ENCODE peak calls at places on chromosomes 16 and 17, in eight cellular contexts. One of them, this sample, is unnamed.

GRCh38 chr17:36722121-36722902 is 120.9 kb downstream of the MRM1 start:
- DNase-seq in tibial artery: no peak
- DNase-seq in fibroblast of lung: peak; percentile 19
- DNase-seq in Peyer's patch: peak; percentile 80
- DNase-seq in RWPE1: peak; percentile 35
- DNase-seq in psoas muscle: peak; percentile 72
- DNase-seq in thoracic aorta: no peak
- DNase-seq in A549: no peak
- DNase-seq in this sample: no peak

GRCh38 chr17:7393613-7394451 is 493 bp downstream of the PLSCR3 start:
- DNase-seq in tibial artery: no peak
- DNase-seq in fibroblast of lung: no peak
- DNase-seq in Peyer's patch: peak; percentile 64
- DNase-seq in RWPE1: peak; percentile 57
- DNase-seq in psoas muscle: no peak
- DNase-seq in thoracic aorta: no peak
- DNase-seq in A549: no peak
- DNase-seq in this sample: peak; percentile 44

GRCh38 chr16:14014284-14014625 is 56.9 kb upstream of the MRTFB start:
- DNase-seq in tibial artery: no peak
- DNase-seq in fibroblast of lung: no peak
- DNase-seq in Peyer's patch: no peak
- DNase-seq in RWPE1: no peak
- DNase-seq in psoas muscle: no peak
- DNase-seq in thoracic aorta: no peak
- DNase-seq in A549: no peak
- DNase-seq in this sample: peak; percentile 29

GRCh38 chr16:51834131-51834530 is 683.1 kb upstream of the SALL1 start:
- DNase-seq in tibial artery: no peak
- DNase-seq in fibroblast of lung: peak; percentile 29
- DNase-seq in Peyer's patch: no peak
- DNase-seq in RWPE1: no peak
- DNase-seq in psoas muscle: no peak
- DNase-seq in thoracic aorta: no peak
- DNase-seq in A549: no peak
- DNase-seq in this sample: no peak

GRCh38 chr17:39634384-39634871 is 2.5 kb upstream of the STARD3 start:
- DNase-seq in tibial artery: no peak
- DNase-seq in fibroblast of lung: peak; percentile 53
- DNase-seq in Peyer's patch: no peak
- DNase-seq in RWPE1: peak; percentile 58
- DNase-seq in psoas muscle: no peak
- DNase-seq in thoracic aorta: no peak
- DNase-seq in A549: peak; percentile 68
- DNase-seq in this sample: no peak

GRCh38 chr17:82080789-82081464 is 15.3 kb upstream of the DUS1L start:
- DNase-seq in tibial artery: no peak
- DNase-seq in fibroblast of lung: no peak
- DNase-seq in Peyer's patch: no peak
- DNase-seq in RWPE1: no peak
- DNase-seq in psoas muscle: peak; percentile 51
- DNase-seq in thoracic aorta: no peak
- DNase-seq in A549: no peak
- DNase-seq in this sample: no peak

GRCh38 chr17:40122944-40123810 is 1.4 kb downstream of the MSL1 start:
- DNase-seq in tibial artery: no peak
- DNase-seq in fibroblast of lung: peak; percentile 45
- DNase-seq in Peyer's patch: no peak
- DNase-seq in RWPE1: peak; percentile 60
- DNase-seq in psoas muscle: peak; percentile 66
- DNase-seq in thoracic aorta: no peak
- DNase-seq in A549: peak; percentile 72
- DNase-seq in this sample: no peak

GRCh38 chr17:49035470-49036269 is 38.5 kb downstream of the IGF2BP1 start:
- DNase-seq in tibial artery: no peak
- DNase-seq in fibroblast of lung: peak; percentile 54
- DNase-seq in Peyer's patch: peak; percentile 34
- DNase-seq in RWPE1: peak; percentile 66
- DNase-seq in psoas muscle: peak; percentile 72
- DNase-seq in thoracic aorta: no peak
- DNase-seq in A549: peak; percentile 67
- DNase-seq in this sample: no peak

GRCh38 chr17:63171428-63172205 is 205.6 kb downstream of the TANC2 start:
- DNase-seq in tibial artery: no peak
- DNase-seq in fibroblast of lung: peak; percentile 63
- DNase-seq in Peyer's patch: no peak
- DNase-seq in RWPE1: no peak
- DNase-seq in psoas muscle: no peak
- DNase-seq in thoracic aorta: no peak
- DNase-seq in A549: no peak
- DNase-seq in this sample: no peak

GRCh38 chr16:51141541-51141940 is 9.5 kb downstream of the SALL1 start:
- DNase-seq in tibial artery: no peak
- DNase-seq in fibroblast of lung: no peak
- DNase-seq in Peyer's patch: no peak
- DNase-seq in RWPE1: no peak
- DNase-seq in psoas muscle: no peak
- DNase-seq in thoracic aorta: no peak
- DNase-seq in A549: no peak
- DNase-seq in this sample: no peak

GRCh38 chr17:21573961-21574610 is 118.2 kb upstream of the KCNJ18 start:
- DNase-seq in tibial artery: peak; percentile 49
- DNase-seq in fibroblast of lung: peak; percentile 85
- DNase-seq in Peyer's patch: no peak
- DNase-seq in RWPE1: no peak
- DNase-seq in psoas muscle: peak; percentile 80
- DNase-seq in thoracic aorta: no peak
- DNase-seq in A549: no peak
- DNase-seq in this sample: no peak

GRCh38 chr17:19379306-19380075 is 1.2 kb downstream of the MAPK7 start:
- DNase-seq in tibial artery: peak; percentile 17
- DNase-seq in fibroblast of lung: no peak
- DNase-seq in Peyer's patch: no peak
- DNase-seq in RWPE1: no peak
- DNase-seq in psoas muscle: peak; percentile 16
- DNase-seq in thoracic aorta: no peak
- DNase-seq in A549: no peak
- DNase-seq in this sample: no peak

GRCh38 chr16:89256651-89257254 is 39.2 kb downstream of the ZNF778 start:
- DNase-seq in tibial artery: peak; percentile 45
- DNase-seq in fibroblast of lung: peak; percentile 52
- DNase-seq in Peyer's patch: no peak
- DNase-seq in RWPE1: peak; percentile 73
- DNase-seq in psoas muscle: peak; percentile 81
- DNase-seq in thoracic aorta: no peak
- DNase-seq in A549: no peak
- DNase-seq in this sample: peak; percentile 22

GRCh38 chr16:58348986-58349385 is 43.3 kb upstream of the GINS3 start:
- DNase-seq in tibial artery: no peak
- DNase-seq in fibroblast of lung: no peak
- DNase-seq in Peyer's patch: no peak
- DNase-seq in RWPE1: no peak
- DNase-seq in psoas muscle: no peak
- DNase-seq in thoracic aorta: no peak
- DNase-seq in A549: no peak
- DNase-seq in this sample: no peak

GRCh38 chr17:16512011-16512410 is 20.0 kb upstream of the LRRC75A start:
- DNase-seq in tibial artery: no peak
- DNase-seq in fibroblast of lung: no peak
- DNase-seq in Peyer's patch: no peak
- DNase-seq in RWPE1: no peak
- DNase-seq in psoas muscle: no peak
- DNase-seq in thoracic aorta: no peak
- DNase-seq in A549: no peak
- DNase-seq in this sample: no peak

GRCh38 chr16:17273142-17273561 is 197.6 kb downstream of the XYLT1 start:
- DNase-seq in tibial artery: peak; percentile 41
- DNase-seq in fibroblast of lung: peak; percentile 90
- DNase-seq in Peyer's patch: no peak
- DNase-seq in RWPE1: peak; percentile 42
- DNase-seq in psoas muscle: no peak
- DNase-seq in thoracic aorta: no peak
- DNase-seq in A549: peak; percentile 48
- DNase-seq in this sample: peak; percentile 81

GRCh38 chr17:726331-726919 is 6.0 kb upstream of the TLCD3A start:
- DNase-seq in tibial artery: no peak
- DNase-seq in fibroblast of lung: no peak
- DNase-seq in Peyer's patch: no peak
- DNase-seq in RWPE1: no peak
- DNase-seq in psoas muscle: no peak
- DNase-seq in thoracic aorta: no peak
- DNase-seq in A549: no peak
- DNase-seq in this sample: no peak
- TF ChIP-seq CTCF in tibial artery: no peak
- TF ChIP-seq CTCF in fibroblast of lung: no peak
- TF ChIP-seq CTCF in Peyer's patch: no peak
- TF ChIP-seq CTCF in RWPE1: no peak
- TF ChIP-seq CTCF in psoas muscle: no peak
- TF ChIP-seq CTCF in thoracic aorta: no peak
- TF ChIP-seq CTCF in A549: no peak
- TF ChIP-seq CTCF in this sample: peak; percentile 13

GRCh38 chr16:25114121-25114520 is 2.6 kb downstream of the LCMT1 start:
- DNase-seq in tibial artery: no peak
- DNase-seq in fibroblast of lung: no peak
- DNase-seq in Peyer's patch: no peak
- DNase-seq in RWPE1: no peak
- DNase-seq in psoas muscle: no peak
- DNase-seq in thoracic aorta: no peak
- DNase-seq in A549: no peak
- DNase-seq in this sample: no peak
- H3K27ac ChIP-seq in tibial artery: no peak overlapping the region
- H3K27ac ChIP-seq in fibroblast of lung: no peak overlapping the region
- H3K27ac ChIP-seq in Peyer's patch: no peak overlapping the region
- H3K27ac ChIP-seq in RWPE1: no peak overlapping the region
- H3K27ac ChIP-seq in psoas muscle: no peak overlapping the region
- H3K27ac ChIP-seq in thoracic aorta: no peak overlapping the region
- H3K27ac ChIP-seq in A549: no peak overlapping the region
- H3K27ac ChIP-seq in this sample: no peak overlapping the region

GRCh38 chr17:8924595-8924994 is 40.9 kb downstream of the PIK3R5 start:
- DNase-seq in tibial artery: no peak
- DNase-seq in fibroblast of lung: no peak
- DNase-seq in Peyer's patch: no peak
- DNase-seq in RWPE1: no peak
- DNase-seq in psoas muscle: no peak
- DNase-seq in thoracic aorta: no peak
- DNase-seq in A549: no peak
- DNase-seq in this sample: no peak

GRCh38 chr17:8922923-8923322 is 42.6 kb downstream of the PIK3R5 start:
- DNase-seq in tibial artery: no peak
- DNase-seq in fibroblast of lung: no peak
- DNase-seq in Peyer's patch: no peak
- DNase-seq in RWPE1: no peak
- DNase-seq in psoas muscle: no peak
- DNase-seq in thoracic aorta: no peak
- DNase-seq in A549: no peak
- DNase-seq in this sample: no peak

GRCh38 chr17:8925141-8925540 is 40.4 kb downstream of the PIK3R5 start:
- DNase-seq in tibial artery: no peak
- DNase-seq in fibroblast of lung: no peak
- DNase-seq in Peyer's patch: no peak
- DNase-seq in RWPE1: no peak
- DNase-seq in psoas muscle: no peak
- DNase-seq in thoracic aorta: no peak
- DNase-seq in A549: no peak
- DNase-seq in this sample: no peak

GRCh38 chr17:8922451-8922850 is 43.1 kb downstream of the PIK3R5 start:
- DNase-seq in tibial artery: no peak
- DNase-seq in fibroblast of lung: peak; percentile 97
- DNase-seq in Peyer's patch: no peak
- DNase-seq in RWPE1: peak; percentile 72
- DNase-seq in psoas muscle: no peak
- DNase-seq in thoracic aorta: no peak
- DNase-seq in A549: no peak
- DNase-seq in this sample: peak; percentile 71

DNA sequence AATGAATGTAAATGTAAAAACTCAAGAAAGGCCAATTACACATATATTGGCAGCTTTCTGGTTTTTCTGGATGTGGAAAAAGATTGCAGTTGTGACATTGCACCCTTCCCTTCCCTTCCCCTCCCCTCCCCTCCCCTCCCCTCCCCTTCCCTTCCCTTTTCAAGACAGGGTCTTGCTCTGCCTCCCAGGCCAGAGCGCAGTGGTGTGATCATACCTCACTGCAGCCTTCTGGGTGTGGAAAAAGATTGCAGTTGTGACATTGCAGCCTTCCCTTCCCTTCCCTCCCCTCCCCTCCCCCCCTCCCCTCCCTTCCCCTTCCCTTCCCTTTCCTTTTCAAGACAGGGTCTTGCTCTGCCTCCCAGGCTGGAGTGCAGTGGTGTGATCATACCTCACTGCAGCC is 41.7 kb downstream of the PIK3R5 start:
- DNase-seq in tibial artery: no peak
- DNase-seq in fibroblast of lung: no peak
- DNase-seq in Peyer's patch: no peak
- DNase-seq in RWPE1: no peak
- DNase-seq in psoas muscle: no peak
- DNase-seq in thoracic aorta: no peak
- DNase-seq in A549: no peak
- DNase-seq in this sample: no peak
- TF ChIP-seq CTCF in tibial artery: no peak
- TF ChIP-seq CTCF in fibroblast of lung: no peak
- TF ChIP-seq CTCF in Peyer's patch: no peak
- TF ChIP-seq CTCF in RWPE1: no peak
- TF ChIP-seq CTCF in psoas muscle: no peak
- TF ChIP-seq CTCF in thoracic aorta: no peak
- TF ChIP-seq CTCF in A549: no peak
- TF ChIP-seq CTCF in this sample: no peak

DNA sequence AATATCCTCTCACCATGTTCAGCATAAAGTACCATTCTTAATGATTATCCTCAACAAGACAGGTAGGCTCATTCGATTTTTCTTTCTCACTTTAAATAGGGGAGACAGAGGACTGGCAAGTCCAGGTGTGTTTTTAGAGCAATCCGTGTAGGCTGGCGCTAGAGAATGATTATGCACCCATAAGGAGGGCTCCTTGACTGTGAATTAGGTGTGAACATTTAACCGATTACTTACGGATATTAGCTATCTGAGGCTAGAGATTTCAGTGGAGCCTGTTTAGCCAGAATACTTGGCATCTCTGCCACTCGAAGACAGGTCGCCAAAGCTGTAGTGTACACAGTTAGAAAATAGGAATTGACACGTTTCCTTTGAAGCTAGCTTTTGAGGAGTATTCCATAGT is 1.9 kb downstream of the SEC14L1 start:
- DNase-seq in tibial artery: no peak
- DNase-seq in fibroblast of lung: no peak
- DNase-seq in Peyer's patch: no peak
- DNase-seq in RWPE1: no peak
- DNase-seq in psoas muscle: no peak
- DNase-seq in thoracic aorta: no peak
- DNase-seq in A549: no peak
- DNase-seq in this sample: no peak
- H3K27ac ChIP-seq in tibial artery: no peak overlapping the region
- H3K27ac ChIP-seq in fibroblast of lung: no peak overlapping the region
- H3K27ac ChIP-seq in Peyer's patch: peak overlapping the region; percentile 99
- H3K27ac ChIP-seq in RWPE1: no peak overlapping the region
- H3K27ac ChIP-seq in psoas muscle: peak overlapping the region; percentile 99
- H3K27ac ChIP-seq in thoracic aorta: peak overlapping the region; percentile 70
- H3K27ac ChIP-seq in A549: no peak overlapping the region
- H3K27ac ChIP-seq in this sample: no peak overlapping the region